ENCODE peak calls at places on chromosomes 3 and 15, in nine cellular contexts. E is activated CD8-positive, alpha-beta memory T cell treated with anti-CD3 and anti-CD28 coated beads for 4 hours; H is GM06990; P is stromal cell of bone marrow; A is pancreas; Y is COLO829; G is NCI-H1092; N is stimulated activated CD8-positive, alpha-beta memory T cell treated with anti-CD3 and anti-CD28 coated beads, Interleukin-15, amount 100 ng/mL, for 4 hours; I is H7. X is an unnamed sample.

GRCh38 chr3:130341882-130342281 is 3.6 kb upstream of the COL6A5 start:
- DNase-seq in E (no peak), H (no peak), P (no peak), A (no peak), Y (no peak), G (no peak), N (no peak), I (no peak), X (no peak)

GRCh38 chr15:50953302-50953701 is 44.8 kb downstream of the AP4E1 start:
- DNase-seq in E (no peak), H (no peak), P (no peak), A (no peak), Y (no peak), G (no peak), N (no peak), I (no peak), X (no peak)

GRCh38 chr3:152621006-152621868 is 213.7 kb upstream of the P2RY1 start:
- DNase-seq in E (no peak), H (no peak), P (no peak), A (no peak), Y (peak), G (no peak), N (no peak), I (no peak), X (no peak)

GRCh38 chr15:42679285-42680141 is 57.4 kb downstream of the CDAN1 start:
- DNase-seq in E (no peak), H (no peak), P (no peak), A (no peak), Y (no peak), G (no peak), N (no peak), I (no peak), X (no peak)

GRCh38 chr3:43951813-43952212 is 261.1 kb downstream of the ABHD5 start:
- DNase-seq in E (no peak), H (no peak), P (no peak), A (no peak), Y (no peak), G (no peak), N (no peak), I (no peak), X (no peak)

GRCh38 chr3:145145461-145145860 is 1015.5 kb downstream of the PLOD2 start:
- DNase-seq in E (no peak), H (no peak), P (no peak), A (no peak), Y (no peak), G (no peak), N (no peak), I (no peak), X (no peak)

GRCh38 chr15:53013329-53013728 is 223.2 kb upstream of the ONECUT1 start:
- DNase-seq in E (no peak), H (no peak), P (no peak), A (no peak), Y (no peak), G (no peak), N (no peak), I (no peak), X (no peak)

GRCh38 chr15:92394327-92395175 is 870 bp downstream of the ST8SIA2 start:
- DNase-seq in E (no peak), H (no peak), P (no peak), A (no peak), Y (no peak), G (no peak), N (no peak), I (peak), X (no peak)

GRCh38 chr3:181330257-181330656 is 340.7 kb upstream of the DNAJC19 start:
- DNase-seq in E (no peak), H (no peak), P (no peak), A (no peak), Y (no peak), G (no peak), N (no peak), I (no peak), X (no peak)

GRCh38 chr3:53347261-53348064 is at the start of gene DCP1A:
- DNase-seq in E (peak), H (peak), P (peak), A (peak), Y (peak), G (peak), N (peak), I (peak), X (peak)

GRCh38 chr3:47613723-47614122 is 35.1 kb upstream of the CSPG5 start:
- DNase-seq in E (no peak), H (no peak), P (no peak), A (peak), Y (no peak), G (no peak), N (no peak), I (no peak), X (no peak)

GRCh38 chr3:168094877-168095610 is 680 bp downstream of the GOLIM4 start:
- DNase-seq in E (no peak), H (peak), P (peak), A (peak), Y (peak), G (no peak), N (no peak), I (peak), X (peak)

GRCh38 chr3:71176366-71176765 is 407.2 kb downstream of the FOXP1 start:
- DNase-seq in E (no peak), H (no peak), P (no peak), A (no peak), Y (no peak), G (no peak), N (no peak), I (no peak), X (no peak)

GRCh38 chr15:90836296-90836871 is 32.0 kb upstream of the FURIN start:
- DNase-seq in E (no peak), H (no peak), P (peak), A (no peak), Y (no peak), G (no peak), N (no peak), I (peak), X (no peak)

GRCh38 chr3:57729339-57730039 is 26.6 kb upstream of the SLMAP start:
- DNase-seq in E (no peak), H (no peak), P (peak), A (no peak), Y (no peak), G (no peak), N (no peak), I (no peak), X (peak)

GRCh38 chr15:48945386-48945785 is 18.3 kb downstream of the SHC4 start:
- DNase-seq in E (no peak), H (no peak), P (no peak), A (no peak), Y (no peak), G (no peak), N (no peak), I (no peak), X (no peak)

GRCh38 chr3:183959214-183959613 is 58.5 kb downstream of the ABCC5 start:
- DNase-seq in E (no peak), H (no peak), P (no peak), A (no peak), Y (no peak), G (no peak), N (no peak), I (no peak), X (no peak)

GRCh38 chr3:79773291-79773690 is 5.5 kb upstream of the ROBO1 start:
- DNase-seq in E (no peak), H (no peak), P (no peak), A (no peak), Y (no peak), G (no peak), N (no peak), I (no peak), X (no peak)

GRCh38 chr3:156465222-156465621 is 89.7 kb downstream of the SSR3 start:
- DNase-seq in E (no peak), H (no peak), P (no peak), A (no peak), Y (no peak), G (no peak), N (no peak), I (no peak), X (no peak)

GRCh38 chr3:28595364-28595763 is 246.7 kb upstream of the AZI2 start:
- DNase-seq in E (no peak), H (no peak), P (no peak), A (no peak), Y (no peak), G (no peak), N (no peak), I (no peak), X (no peak)

GRCh38 chr3:128247841-128248240 is 94.6 kb downstream of the EEFSEC start:
- DNase-seq in E (no peak), H (no peak), P (no peak), A (peak), Y (no peak), G (no peak), N (no peak), I (no peak), X (no peak)

GRCh38 chr15:71659730-71660067 is 150.7 kb upstream of the NR2E3 start:
- DNase-seq in E (no peak), H (no peak), P (no peak), A (no peak), Y (peak), G (no peak), N (no peak), I (no peak), X (no peak)

GRCh38 chr3:168091961-168092360 is 3.8 kb downstream of the GOLIM4 start:
- DNase-seq in E (no peak), H (no peak), P (no peak), A (no peak), Y (no peak), G (no peak), N (no peak), I (no peak), X (no peak)

GRCh38 chr3:190436356-190436755 is 13.3 kb downstream of the TMEM207 start:
- DNase-seq in E (no peak), H (no peak), P (no peak), A (no peak), Y (no peak), G (no peak), N (no peak), I (no peak), X (no peak)

GRCh38 chr3:69352305-69353087 is 33.4 kb downstream of the FRMD4B start:
- DNase-seq in E (no peak), H (no peak), P (no peak), A (no peak), Y (no peak), G (no peak), N (no peak), I (no peak), X (no peak)

GRCh38 chr3:9820944-9821343 is 10.9 kb downstream of the TTLL3 start:
- DNase-seq in E (no peak), H (no peak), P (no peak), A (no peak), Y (no peak), G (no peak), N (no peak), I (peak), X (peak)

GRCh38 chr3:124663690-124664089 is 66.6 kb upstream of the UMPS start:
- DNase-seq in E (no peak), H (no peak), P (no peak), A (no peak), Y (peak), G (no peak), N (no peak), I (no peak), X (no peak)

GRCh38 chr15:76682259-76682658 is 222.9 kb downstream of the SCAPER start:
- DNase-seq in E (no peak), H (no peak), P (no peak), A (no peak), Y (no peak), G (no peak), N (no peak), I (no peak), X (no peak)

GRCh38 chr3:197586181-197586580 is 30.4 kb upstream of the BDH1 start:
- DNase-seq in E (no peak), H (no peak), P (no peak), A (no peak), Y (no peak), G (no peak), N (no peak), I (no peak), X (no peak)

GRCh38 chr15:73233623-73234022 is 135.1 kb downstream of the HCN4 start:
- DNase-seq in E (no peak), H (no peak), P (no peak), A (no peak), Y (no peak), G (no peak), N (no peak), I (no peak), X (no peak)

GRCh38 chr3:48446425-48447193 is at the start of gene ATRIP:
- DNase-seq in E (peak), H (peak), P (peak), A (peak), Y (peak), G (peak), N (peak), I (peak), X (peak)

X was measured in Caco-2.